ENCODE peak calls at places on chromosomes 1 and 21, in five cellular contexts. One of them, this sample, is unnamed.

GRCh38 chr1:99601709-99602403 is 44.1 kb upstream of the PALMD start:
- DNase-seq in activated naive CD8-positive, alpha-beta T cell treated with anti-CD3 and anti-CD28 coated beads, Interleukin-2, amount 50 U/mL, for 24 hours: no peak
- DNase-seq in NCI-H2107: no peak
- DNase-seq in activated T-cell treated with anti-CD3 and anti-CD28 coated beads for 1 hour: no peak
- DNase-seq in NCI-H1436: no peak
- DNase-seq in this sample: no peak

GRCh38 chr1:75136158-75136815 is 2.1 kb downstream of the LHX8 start:
- DNase-seq in activated naive CD8-positive, alpha-beta T cell treated with anti-CD3 and anti-CD28 coated beads, Interleukin-2, amount 50 U/mL, for 24 hours: no peak
- DNase-seq in NCI-H1436: no peak
- DNase-seq in NCI-H2107: no peak
- DNase-seq in activated T-cell treated with anti-CD3 and anti-CD28 coated beads for 1 hour: no peak
- DNase-seq in this sample: no peak

GRCh38 chr1:7121622-7121988 is 336.4 kb downstream of the CAMTA1 start:
- DNase-seq in NCI-H1436: no peak
- DNase-seq in activated T-cell treated with anti-CD3 and anti-CD28 coated beads for 1 hour: no peak
- DNase-seq in NCI-H2107: no peak
- DNase-seq in activated naive CD8-positive, alpha-beta T cell treated with anti-CD3 and anti-CD28 coated beads, Interleukin-2, amount 50 U/mL, for 24 hours: no peak
- DNase-seq in this sample: no peak

GRCh38 chr1:84096121-84096635 is 47.9 kb upstream of the PRKACB start:
- DNase-seq in activated naive CD8-positive, alpha-beta T cell treated with anti-CD3 and anti-CD28 coated beads, Interleukin-2, amount 50 U/mL, for 24 hours: no peak
- DNase-seq in NCI-H2107: no peak
- DNase-seq in activated T-cell treated with anti-CD3 and anti-CD28 coated beads for 1 hour: no peak
- DNase-seq in NCI-H1436: no peak
- DNase-seq in this sample: no peak

GRCh38 chr1:145784409-145784808 is 39.5 kb downstream of the RNF115 start:
- DNase-seq in NCI-H1436: no peak
- DNase-seq in activated naive CD8-positive, alpha-beta T cell treated with anti-CD3 and anti-CD28 coated beads, Interleukin-2, amount 50 U/mL, for 24 hours: no peak
- DNase-seq in activated T-cell treated with anti-CD3 and anti-CD28 coated beads for 1 hour: no peak
- DNase-seq in NCI-H2107: no peak
- DNase-seq in this sample: no peak

GRCh38 chr1:48552420-48552819 is 80.4 kb upstream of the SPATA6 start:
- DNase-seq in NCI-H2107: peak
- DNase-seq in activated T-cell treated with anti-CD3 and anti-CD28 coated beads for 1 hour: no peak
- DNase-seq in activated naive CD8-positive, alpha-beta T cell treated with anti-CD3 and anti-CD28 coated beads, Interleukin-2, amount 50 U/mL, for 24 hours: no peak
- DNase-seq in NCI-H1436: no peak
- DNase-seq in this sample: no peak

GRCh38 chr21:17576080-17576835 is 36.4 kb downstream of the BTG3 start:
- DNase-seq in NCI-H1436: no peak
- DNase-seq in activated T-cell treated with anti-CD3 and anti-CD28 coated beads for 1 hour: no peak
- DNase-seq in NCI-H2107: no peak
- DNase-seq in activated naive CD8-positive, alpha-beta T cell treated with anti-CD3 and anti-CD28 coated beads, Interleukin-2, amount 50 U/mL, for 24 hours: no peak
- DNase-seq in this sample: no peak

GRCh38 chr1:41557751-41558455 is 73.4 kb upstream of the EDN2 start:
- DNase-seq in activated T-cell treated with anti-CD3 and anti-CD28 coated beads for 1 hour: no peak
- DNase-seq in activated naive CD8-positive, alpha-beta T cell treated with anti-CD3 and anti-CD28 coated beads, Interleukin-2, amount 50 U/mL, for 24 hours: no peak
- DNase-seq in NCI-H2107: no peak
- DNase-seq in NCI-H1436: no peak
- DNase-seq in this sample: no peak

GRCh38 chr1:31828341-31828740 is 12.5 kb upstream of the SPOCD1 start:
- DNase-seq in NCI-H1436: no peak
- DNase-seq in activated T-cell treated with anti-CD3 and anti-CD28 coated beads for 1 hour: no peak
- DNase-seq in activated naive CD8-positive, alpha-beta T cell treated with anti-CD3 and anti-CD28 coated beads, Interleukin-2, amount 50 U/mL, for 24 hours: no peak
- DNase-seq in NCI-H2107: no peak
- DNase-seq in this sample: no peak

GRCh38 chr21:15004721-15005370 is 60.0 kb downstream of the NRIP1 start:
- DNase-seq in NCI-H1436: no peak
- DNase-seq in activated T-cell treated with anti-CD3 and anti-CD28 coated beads for 1 hour: no peak
- DNase-seq in NCI-H2107: no peak
- DNase-seq in activated naive CD8-positive, alpha-beta T cell treated with anti-CD3 and anti-CD28 coated beads, Interleukin-2, amount 50 U/mL, for 24 hours: no peak
- DNase-seq in this sample: no peak

GRCh38 chr1:22223176-22223575 is 80.3 kb upstream of the WNT4 start:
- DNase-seq in activated T-cell treated with anti-CD3 and anti-CD28 coated beads for 1 hour: no peak
- DNase-seq in NCI-H2107: no peak
- DNase-seq in NCI-H1436: no peak
- DNase-seq in activated naive CD8-positive, alpha-beta T cell treated with anti-CD3 and anti-CD28 coated beads, Interleukin-2, amount 50 U/mL, for 24 hours: no peak
- DNase-seq in this sample: no peak

GRCh38 chr1:211520641-211521040 is 28.7 kb upstream of the RD3 start:
- DNase-seq in activated naive CD8-positive, alpha-beta T cell treated with anti-CD3 and anti-CD28 coated beads, Interleukin-2, amount 50 U/mL, for 24 hours: no peak
- DNase-seq in NCI-H2107: no peak
- DNase-seq in NCI-H1436: no peak
- DNase-seq in activated T-cell treated with anti-CD3 and anti-CD28 coated beads for 1 hour: no peak
- DNase-seq in this sample: no peak

GRCh38 chr21:44337428-44337827 is 1.8 kb downstream of the CFAP410 start:
- DNase-seq in activated naive CD8-positive, alpha-beta T cell treated with anti-CD3 and anti-CD28 coated beads, Interleukin-2, amount 50 U/mL, for 24 hours: no peak
- DNase-seq in NCI-H1436: no peak
- DNase-seq in NCI-H2107: no peak
- DNase-seq in activated T-cell treated with anti-CD3 and anti-CD28 coated beads for 1 hour: no peak
- DNase-seq in this sample: no peak

GRCh38 chr1:161962094-161962887 is 61.4 kb downstream of the OLFML2B start:
- DNase-seq in activated T-cell treated with anti-CD3 and anti-CD28 coated beads for 1 hour: no peak
- DNase-seq in NCI-H1436: no peak
- DNase-seq in NCI-H2107: no peak
- DNase-seq in activated naive CD8-positive, alpha-beta T cell treated with anti-CD3 and anti-CD28 coated beads, Interleukin-2, amount 50 U/mL, for 24 hours: peak
- DNase-seq in this sample: no peak

GRCh38 chr1:228379165-228379460 is 27.5 kb downstream of the TRIM11 start:
- DNase-seq in activated T-cell treated with anti-CD3 and anti-CD28 coated beads for 1 hour: no peak
- DNase-seq in NCI-H1436: peak
- DNase-seq in activated naive CD8-positive, alpha-beta T cell treated with anti-CD3 and anti-CD28 coated beads, Interleukin-2, amount 50 U/mL, for 24 hours: peak
- DNase-seq in NCI-H2107: no peak
- DNase-seq in this sample: no peak

GRCh38 chr1:37867784-37868183 is 8.4 kb upstream of the MTF1 start:
- DNase-seq in activated T-cell treated with anti-CD3 and anti-CD28 coated beads for 1 hour: no peak
- DNase-seq in NCI-H1436: no peak
- DNase-seq in activated naive CD8-positive, alpha-beta T cell treated with anti-CD3 and anti-CD28 coated beads, Interleukin-2, amount 50 U/mL, for 24 hours: no peak
- DNase-seq in NCI-H2107: no peak
- DNase-seq in this sample: no peak

GRCh38 chr1:82343381-82343780 is 542.6 kb downstream of the ADGRL2 start:
- DNase-seq in activated T-cell treated with anti-CD3 and anti-CD28 coated beads for 1 hour: no peak
- DNase-seq in NCI-H2107: no peak
- DNase-seq in NCI-H1436: no peak
- DNase-seq in activated naive CD8-positive, alpha-beta T cell treated with anti-CD3 and anti-CD28 coated beads, Interleukin-2, amount 50 U/mL, for 24 hours: no peak
- DNase-seq in this sample: no peak

GRCh38 chr1:17984510-17985085 is 123.0 kb upstream of the IGSF21 start:
- DNase-seq in activated T-cell treated with anti-CD3 and anti-CD28 coated beads for 1 hour: no peak
- DNase-seq in activated naive CD8-positive, alpha-beta T cell treated with anti-CD3 and anti-CD28 coated beads, Interleukin-2, amount 50 U/mL, for 24 hours: peak
- DNase-seq in NCI-H2107: no peak
- DNase-seq in NCI-H1436: peak
- DNase-seq in this sample: no peak

This sample was measured in SW 1271.